ENCODE peak calls at places on chromosomes 11 and 22, in nine cellular contexts. V is DMS79 treated with DMSO at 0.1 percent for 48 hours; T is NB4; A is skeletal muscle cell; S is NCI-H446; W is mucosa of descending colon; Q is naive thymus-derived CD8-positive, alpha-beta T cell; U is NCI-H69; L is NCI-H1105. M is an unnamed sample.
A peak's percentile ranks its signal among the peaks of the same experiment; 100 is the strongest.

GRCh38 chr11:75896843-75897419 is 81.9 kb downstream of the UVRAG start:
- DNase-seq in V (peak; percentile 87), T (peak; percentile 61), A (peak; percentile 2), S (peak; percentile 75), W (no peak), Q (peak; percentile 39), U (peak; percentile 73), L (peak; percentile 32), M (no peak)

GRCh38 chr11:1573847-1574255 is 1.8 kb upstream of the DUSP8 start:
- DNase-seq in V (peak; percentile 36), T (no peak), A (no peak), S (peak; percentile 37), W (peak; percentile 82), Q (no peak), U (peak; percentile 90), L (peak; percentile 75), M (no peak)

GRCh38 chr11:61769169-61769920 is 16.9 kb downstream of the MYRF start:
- DNase-seq in V (no peak), T (no peak), A (no peak), S (no peak), W (no peak), Q (no peak), U (no peak), L (no peak), M (no peak)

GRCh38 chr22:46777609-46777970 is 15.1 kb downstream of the TBC1D22A start:
- DNase-seq in V (peak; percentile 54), T (no peak), A (no peak), S (no peak), W (peak; percentile 44), Q (peak; percentile 43), U (peak; percentile 73), L (peak; percentile 24), M (peak; percentile 85)

GRCh38 chr11:12777208-12777874 is 103.1 kb downstream of the TEAD1 start:
- DNase-seq in V (no peak), T (no peak), A (peak; percentile 73), S (no peak), W (no peak), Q (no peak), U (peak; percentile 55), L (peak; percentile 29), M (no peak)

GRCh38 chr11:91707652-91708051 is 517.0 kb upstream of the FAT3 start:
- DNase-seq in V (no peak), T (no peak), A (no peak), S (no peak), W (no peak), Q (no peak), U (peak; percentile 62), L (no peak), M (no peak)

GRCh38 chr22:18071968-18072310 is 5.9 kb upstream of the PEX26 start:
- DNase-seq in V (no peak), T (no peak), A (no peak), S (no peak), W (no peak), Q (no peak), U (no peak), L (no peak), M (peak; percentile 34)

GRCh38 chr22:36386351-36386899 is 1.3 kb downstream of the MYH9 start:
- DNase-seq in V (peak; percentile 36), T (peak; percentile 68), A (no peak), S (no peak), W (peak; percentile 69), Q (no peak), U (no peak), L (no peak), M (peak; percentile 85)

GRCh38 chr22:29375436-29376076 is 12.8 kb downstream of the AP1B1 start:
- DNase-seq in V (no peak), T (peak; percentile 21), A (no peak), S (peak; percentile 64), W (no peak), Q (no peak), U (no peak), L (no peak), M (peak; percentile 54)

GRCh38 chr11:8870461-8871282 is 40.3 kb upstream of the AKIP1 start:
- DNase-seq in V (peak; percentile 71), T (peak; percentile 47), A (peak; percentile 25), S (peak; percentile 59), W (peak; percentile 89), Q (peak; percentile 4), U (peak; percentile 87), L (peak; percentile 28), M (no peak)

GRCh38 chr11:14529933-14530332 is 9.7 kb upstream of the PSMA1 start:
- DNase-seq in V (no peak), T (no peak), A (no peak), S (no peak), W (no peak), Q (no peak), U (no peak), L (no peak), M (no peak)

GRCh38 chr22:26134654-26135330 is 34.5 kb upstream of the SEZ6L start:
- DNase-seq in V (no peak), T (peak; percentile 28), A (no peak), S (peak; percentile 8), W (no peak), Q (no peak), U (peak; percentile 68), L (no peak), M (no peak)

GRCh38 chr22:20155330-20156041 is 4.6 kb upstream of the CCDC188 start:
- DNase-seq in V (peak; percentile 49), T (peak; percentile 69), A (no peak), S (peak; percentile 64), W (peak; percentile 21), Q (no peak), U (peak; percentile 98), L (peak; percentile 89), M (peak; percentile 88)